ENCODE peak calls at places on chromosome 10, in seven cellular contexts. M is fibroblast of pulmonary artery, J is A549, D is nephron progenitor cell, L is fibroblast of lung, C is AG09309, N is epithelial cell of esophagus. S is an unnamed sample.
A peak's percentile ranks its signal among the peaks of the same experiment; 100 is the strongest.

GRCh38 chr10:66586073-66586472 is 339.8 kb upstream of the LRRTM3 start:
- DNase-seq in C (no peak), M (peak; percentile 6), D (no peak), N (no peak), L (peak; percentile 68), J (no peak), S (peak; percentile 16)

GRCh38 chr10:122911889-122912484 is 1.6 kb downstream of the FAM24A start:
- DNase-seq in J (peak; percentile 34), L (peak; percentile 55), N (peak; percentile 73), M (peak; percentile 65), C (no peak), D (peak; percentile 92), S (peak; percentile 44)

GRCh38 chr10:68156373-68157185 is 47.3 kb downstream of the MYPN start:
- DNase-seq in N (peak; percentile 74), C (no peak), M (peak; percentile 85), L (peak; percentile 82), J (peak; percentile 35), D (peak; percentile 45), S (peak; percentile 76)

GRCh38 chr10:47262606-47263295 is 37.2 kb upstream of the GDF10 start:
- DNase-seq in D (no peak), C (peak; percentile 5), J (no peak), M (no peak), N (no peak), L (no peak), S (peak; percentile 78)

GRCh38 chr10:119199231-119199992 is 8.0 kb upstream of the GRK5 start:
- DNase-seq in D (peak; percentile 54), L (peak; percentile 92), C (no peak), M (peak; percentile 91), N (peak; percentile 82), J (peak; percentile 68), S (peak; percentile 82)

GRCh38 chr10:98391065-98391464 is 23.9 kb downstream of the PYROXD2 start:
- DNase-seq in C (no peak), N (no peak), L (no peak), D (no peak), J (no peak), M (no peak), S (no peak)

GRCh38 chr10:112631501-112632410 is 184.7 kb downstream of the VTI1A start:
- DNase-seq in D (no peak), M (peak; percentile 68), C (no peak), N (peak; percentile 74), L (peak; percentile 75), J (no peak), S (peak; percentile 6)

GRCh38 chr10:68067029-68067428 is 8.1 kb downstream of the HERC4 start:
- DNase-seq in C (no peak), N (no peak), J (no peak), L (no peak), D (no peak), M (no peak), S (no peak)

GRCh38 chr10:128263891-128264688 is 137.9 kb upstream of the MKI67 start:
- DNase-seq in J (peak; percentile 33), N (peak; percentile 53), D (peak; percentile 81), L (peak; percentile 50), C (peak; percentile 1), M (peak; percentile 65), S (peak; percentile 56)

GRCh38 chr10:934746-935406 is 3.4 kb upstream of the LARP4B start:
- DNase-seq in L (no peak), C (no peak), N (no peak), J (no peak), D (no peak), M (no peak), S (no peak)

GRCh38 chr10:115696747-115697146 is 576.3 kb downstream of the GFRA1 start:
- DNase-seq in D (no peak), N (no peak), M (no peak), L (no peak), J (no peak), C (no peak), S (no peak)

GRCh38 chr10:104350146-104350635 is 3.4 kb upstream of the CFAP58 start:
- DNase-seq in C (no peak), J (peak; percentile 62), M (peak; percentile 86), D (no peak), L (peak; percentile 85), N (peak; percentile 86), S (no peak)

GRCh38 chr10:94591461-94592205 is 46.0 kb downstream of the HELLS start:
- DNase-seq in M (no peak), N (no peak), L (no peak), D (no peak), C (no peak), J (no peak), S (no peak)

GRCh38 chr10:17200885-17201164 is 647 bp downstream of the TRDMT1 start:
- DNase-seq in M (peak; percentile 63), D (no peak), N (peak; percentile 38), J (peak; percentile 37), C (no peak), L (peak; percentile 68), S (peak; percentile 37)

GRCh38 chr10:561721-562120 is 127.7 kb downstream of the DIP2C start:
- DNase-seq in N (no peak), D (no peak), L (no peak), J (no peak), M (no peak), C (no peak), S (no peak)

GRCh38 chr10:11042375-11042774 is 24.7 kb downstream of the CELF2 start:
- DNase-seq in M (peak; percentile 36), C (no peak), L (peak; percentile 14), D (no peak), N (no peak), J (no peak), S (peak; percentile 53)

GRCh38 chr10:42961776-42962119 is 115.1 kb upstream of the RET start:
- DNase-seq in C (no peak), M (no peak), J (no peak), L (no peak), D (no peak), N (no peak), S (no peak)

GRCh38 chr10:58755688-58756087 is 243.0 kb downstream of the BICC1 start:
- DNase-seq in J (peak; percentile 69), D (no peak), N (peak; percentile 88), C (peak; percentile 64), L (peak; percentile 33), M (peak; percentile 63), S (peak; percentile 48)

GRCh38 chr10:61779950-61780659 is 117.4 kb downstream of the CABCOCO1 start:
- DNase-seq in M (peak; percentile 88), N (peak; percentile 92), J (no peak), C (peak; percentile 63), L (peak; percentile 51), D (no peak), S (peak; percentile 88)

DNA sequence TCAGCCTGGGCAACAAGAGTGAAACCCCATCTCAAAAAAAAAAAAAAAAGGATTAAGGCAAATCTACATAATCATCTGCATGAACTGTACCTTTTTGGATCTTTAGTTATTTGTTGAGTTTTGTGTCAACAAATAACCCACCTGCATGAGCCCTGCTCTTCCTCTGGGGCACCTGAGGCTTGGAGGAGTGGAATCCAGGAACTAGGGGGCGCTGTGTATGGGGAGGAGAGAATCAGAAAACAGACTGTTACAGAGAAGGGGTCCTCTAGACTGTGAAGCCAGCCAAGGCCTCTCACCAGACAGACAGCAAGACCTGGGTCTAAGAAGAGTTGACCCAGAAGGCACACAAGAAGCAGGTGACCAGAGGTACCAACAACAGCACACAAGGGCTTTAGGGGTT is 682.8 kb upstream of the NRP1 start:
- DNase-seq in C (no peak), D (no peak), M (no peak), N (no peak), L (no peak), J (no peak), S (no peak)
- TF ChIP-seq CTCF in C (no peak), D (no peak), M (no peak), N (peak; percentile 7), L (no peak), J (no peak), S (peak; percentile 24)

DNA sequence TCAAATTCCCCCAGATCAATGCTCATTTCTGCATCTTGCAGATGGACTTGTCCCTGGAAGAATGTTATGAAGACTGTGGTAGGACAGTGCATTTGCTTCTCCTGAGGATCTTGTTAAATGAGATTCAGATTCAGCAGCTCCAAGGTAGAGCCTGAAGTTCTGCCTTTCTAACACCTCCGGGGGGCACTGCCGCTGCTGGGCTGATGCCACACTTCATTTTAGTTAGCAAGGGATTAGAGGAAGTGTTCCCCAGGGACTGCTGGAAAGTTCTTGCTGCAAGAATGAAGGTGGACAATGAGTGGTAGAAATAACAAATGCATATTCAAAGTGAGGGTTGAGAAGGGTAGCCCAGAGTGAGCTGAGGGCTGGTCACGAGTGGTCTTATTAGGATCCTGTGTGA is 434.3 kb upstream of the AKR1E2 start:
- DNase-seq in M (peak; percentile 54), D (no peak), J (no peak), L (no peak), C (no peak), N (peak; percentile 8), S (no peak)
- TF ChIP-seq CTCF in M (peak; percentile 19), D (no peak), J (peak; percentile 14), L (no peak), C (peak; percentile 10), N (no peak), S (peak; percentile 47)

GRCh38 chr10:6721480-6721879 is 141.4 kb upstream of the PRKCQ start:
- DNase-seq in J (peak; percentile 69), M (peak; percentile 98), L (peak; percentile 99), C (peak; percentile 95), N (peak; percentile 89), D (no peak), S (peak; percentile 86)
- TF ChIP-seq CTCF in J (peak; percentile 37), M (peak; percentile 42), L (peak; percentile 52), C (peak; percentile 60), N (peak; percentile 49), D (no peak), S (peak; percentile 61)

DNA sequence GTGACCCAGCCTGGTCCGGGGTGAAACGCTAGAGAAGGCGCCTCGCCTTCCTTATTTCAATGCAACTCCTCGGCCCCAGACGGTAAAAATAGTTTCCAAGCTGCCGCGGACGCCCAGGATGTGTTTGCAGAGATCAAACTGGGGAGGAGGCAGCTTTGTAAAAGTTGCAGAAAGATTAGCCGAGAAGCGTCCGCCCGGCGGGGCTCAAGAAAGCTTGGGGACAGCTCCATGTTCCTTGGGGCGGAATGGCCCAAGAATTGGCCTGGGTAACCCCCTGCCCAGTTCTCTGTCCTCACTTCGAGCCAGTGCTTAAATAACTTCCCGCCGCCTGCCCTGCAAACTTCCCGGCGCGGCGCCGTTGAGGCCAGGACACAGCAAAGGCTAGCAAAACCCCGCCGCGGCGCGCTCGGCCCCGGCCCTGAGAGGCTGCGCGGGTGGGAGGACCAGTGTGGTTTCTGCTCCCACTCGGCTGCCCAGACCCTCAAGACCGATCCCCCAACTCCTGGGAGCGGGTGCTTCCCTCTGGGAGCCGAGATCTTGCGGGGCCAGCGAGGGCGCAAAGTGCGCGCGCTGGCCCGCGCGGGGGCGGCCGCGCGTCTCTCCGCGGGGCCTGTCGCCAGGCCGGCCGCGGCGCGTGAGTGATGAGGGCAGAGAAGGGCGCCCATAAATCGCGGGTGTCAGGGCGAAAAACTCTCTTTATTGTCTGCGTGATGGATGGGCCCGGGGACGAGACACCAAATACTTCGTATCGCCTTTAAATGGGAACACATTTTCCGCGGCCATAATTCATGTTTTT is 6.3 kb upstream of the ZNF503 start:
- DNase-seq in D (peak; percentile 83), N (peak; percentile 51), J (no peak), L (peak; percentile 54), C (no peak), M (no peak), S (no peak)
- TF ChIP-seq CTCF in D (no peak), N (no peak), J (no peak), L (no peak), C (no peak), M (no peak), S (no peak)